ENCODE peak calls at places on chromosomes 4 and X, in ten cellular contexts. X is mammary epithelial cell, L is endothelial cell, A is HFF-Myc, N is spleen, C is kidney epithelial cell, U is tibial nerve, Q is cardiac muscle cell, H is DND-41, P is left ventricle myocardium inferior. Y is an unnamed sample.
A peak's percentile ranks its signal among the peaks of the same experiment; 100 is the strongest.

GRCh38 chr4:145511913-145512522 is 30.4 kb downstream of the SMAD1 start:
- DNase-seq in X (peak; percentile 24), L (no peak), A (no peak), N (no peak), C (no peak), U (no peak), Q (no peak), H (no peak), P (no peak), Y (no peak)

GRCh38 chr4:146975535-146975934 is 29.9 kb upstream of the TTC29 start:
- DNase-seq in X (no peak), L (peak; percentile 47), A (no peak), N (no peak), C (no peak), U (no peak), Q (no peak), H (no peak), P (no peak), Y (no peak)

GRCh38 chrX:46704767-46705386 is 54.0 kb downstream of the SLC9A7 start:
- DNase-seq in X (peak; percentile 66), L (no peak), A (no peak), N (no peak), C (no peak), U (no peak), Q (no peak), H (no peak), P (no peak), Y (no peak)

GRCh38 chr4:73867783-73868182 is 1.4 kb upstream of the CXCL1 start:
- DNase-seq in X (peak; percentile 89), L (no peak), A (no peak), N (no peak), C (no peak), U (no peak), Q (no peak), H (no peak), P (no peak), Y (no peak)

GRCh38 chr4:8854016-8854415 is 17.6 kb downstream of the HMX1 start:
- DNase-seq in X (no peak), L (no peak), A (no peak), N (no peak), C (no peak), U (no peak), Q (no peak), H (no peak), P (no peak), Y (no peak)

GRCh38 chr4:150867148-150867547 is 147.9 kb downstream of the LRBA start:
- DNase-seq in X (peak; percentile 72), L (peak; percentile 52), A (peak; percentile 60), N (no peak), C (no peak), U (peak; percentile 77), Q (peak; percentile 91), H (peak; percentile 25), P (no peak), Y (no peak)

GRCh38 chr4:188091-188490 is 63.8 kb downstream of the ZNF718 start:
- DNase-seq in X (no peak), L (no peak), A (no peak), N (no peak), C (no peak), U (no peak), Q (no peak), H (no peak), P (no peak), Y (no peak)

GRCh38 chrX:39327255-39327654 is 526.0 kb downstream of the MID1IP1 start:
- DNase-seq in X (no peak), L (no peak), A (no peak), N (no peak), C (no peak), U (no peak), Q (no peak), H (no peak), P (no peak), Y (no peak)

GRCh38 chr4:81214518-81215218 is 354 bp downstream of the PRKG2 start:
- DNase-seq in X (peak; percentile 41), L (peak; percentile 33), A (no peak), N (peak; percentile 66), C (no peak), U (no peak), Q (peak; percentile 56), H (no peak), P (no peak), Y (no peak)

GRCh38 chr4:152935138-152935537 is 985 bp upstream of the FHDC1 start:
- DNase-seq in X (no peak), L (no peak), A (no peak), N (no peak), C (no peak), U (no peak), Q (no peak), H (no peak), P (no peak), Y (no peak)

GRCh38 chr4:47031011-47031678 is at the start of gene GABRB1:
- DNase-seq in X (peak; percentile 31), L (peak; percentile 63), A (no peak), N (no peak), C (peak; percentile 19), U (no peak), Q (peak; percentile 72), H (no peak), P (peak; percentile 48), Y (no peak)

GRCh38 chrX:3449287-3449686 is 102.8 kb upstream of the MXRA5 start:
- DNase-seq in X (no peak), L (no peak), A (no peak), N (no peak), C (no peak), U (no peak), Q (no peak), H (no peak), P (no peak), Y (no peak)

GRCh38 chr4:180960758-180961401 is 1282.3 kb upstream of the TENM3 start:
- DNase-seq in X (no peak), L (no peak), A (no peak), N (no peak), C (no peak), U (no peak), Q (peak; percentile 18), H (no peak), P (no peak), Y (no peak)

DNA sequence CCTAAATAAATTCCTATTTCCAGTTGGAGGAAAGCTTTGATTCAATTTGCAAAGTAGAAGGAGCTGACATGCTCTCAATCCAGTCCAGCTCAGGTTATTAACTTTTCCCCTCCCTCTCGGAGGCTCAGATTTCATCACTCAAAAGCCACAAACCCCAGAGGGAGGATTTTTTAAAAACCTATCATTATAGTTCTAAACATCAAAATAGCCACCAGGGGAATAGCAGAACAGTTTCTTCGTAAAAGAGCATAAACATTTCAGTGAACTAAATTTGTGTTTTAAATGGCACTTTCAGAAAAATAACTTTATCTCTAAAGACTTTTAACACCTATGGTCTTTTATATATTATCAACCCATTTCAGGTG is 8.8 kb downstream of the GPRIN3 start:
- DNase-seq in X (peak; percentile 28), L (no peak), A (no peak), N (no peak), C (no peak), U (no peak), Q (peak; percentile 41), H (peak; percentile 44), P (no peak), Y (no peak)
- TF ChIP-seq CTCF in X (no peak), L (no peak), A (no peak), N (no peak), C (no peak), U (no peak), Q (no peak), H (no peak), P (no peak), Y (peak; percentile 23)

DNA sequence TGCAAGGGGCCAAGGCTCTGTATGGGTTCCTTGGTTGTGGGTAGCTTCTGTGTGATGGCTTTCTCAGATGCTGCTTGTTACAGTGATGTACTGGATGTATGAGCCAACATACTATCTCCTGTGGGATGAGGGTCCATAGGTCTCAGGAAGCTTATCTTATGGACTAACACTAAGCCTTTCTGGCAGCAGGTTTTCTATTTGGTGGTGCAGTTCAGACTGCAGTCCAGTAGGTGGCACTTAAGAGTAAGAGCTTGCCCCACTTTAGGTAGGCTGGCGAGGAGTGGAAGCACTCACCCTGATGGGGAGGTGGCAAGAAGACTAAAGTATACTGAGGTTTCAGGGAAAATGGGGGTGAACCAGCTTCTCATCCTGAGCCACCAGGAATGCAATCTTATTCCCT is 306.7 kb upstream of the MAOA start:
- DNase-seq in X (peak; percentile 32), L (peak; percentile 24), A (no peak), N (peak; percentile 22), C (no peak), U (peak; percentile 4), Q (peak; percentile 46), H (peak; percentile 45), P (no peak), Y (no peak)
- TF ChIP-seq CTCF in X (peak; percentile 93), L (peak; percentile 55), A (peak; percentile 44), N (peak; percentile 42), C (peak; percentile 73), U (no peak), Q (peak; percentile 50), H (peak; percentile 65), P (peak; percentile 50), Y (peak; percentile 56)

GRCh38 chr4:7460591-7460990 is 25.9 kb upstream of the PSAPL1 start:
- DNase-seq in X (no peak), L (no peak), A (peak; percentile 11), N (no peak), C (no peak), U (peak; percentile 31), Q (no peak), H (no peak), P (no peak), Y (no peak)

GRCh38 chr4:7461171-7461570 is 26.4 kb upstream of the PSAPL1 start:
- DNase-seq in X (no peak), L (no peak), A (no peak), N (no peak), C (no peak), U (no peak), Q (no peak), H (no peak), P (no peak), Y (no peak)

GRCh38 chr4:7464259-7464655 is 29.5 kb upstream of the PSAPL1 start:
- DNase-seq in X (no peak), L (no peak), A (no peak), N (no peak), C (no peak), U (no peak), Q (no peak), H (no peak), P (no peak), Y (no peak)

GRCh38 chr4:7463584-7464258 is 29.0 kb upstream of the PSAPL1 start:
- DNase-seq in X (no peak), L (no peak), A (no peak), N (no peak), C (no peak), U (peak; percentile 10), Q (no peak), H (no peak), P (no peak), Y (no peak)

GRCh38 chr4:7462509-7462971 is 27.8 kb upstream of the PSAPL1 start:
- DNase-seq in X (peak; percentile 38), L (no peak), A (peak; percentile 6), N (no peak), C (no peak), U (peak; percentile 17), Q (peak; percentile 63), H (no peak), P (peak; percentile 27), Y (no peak)
- TF ChIP-seq CTCF in X (no peak), L (no peak), A (peak; percentile 49), N (no peak), C (no peak), U (no peak), Q (peak; percentile 27), H (no peak), P (peak; percentile 54), Y (no peak)

GRCh38 chrX:94288972-94289371 is 615.0 kb downstream of the FAM133A start:
- DNase-seq in X (no peak), L (no peak), A (no peak), N (no peak), C (no peak), U (no peak), Q (no peak), H (no peak), P (no peak), Y (no peak)

GRCh38 chrX:94288325-94288724 is 614.3 kb downstream of the FAM133A start:
- DNase-seq in X (no peak), L (no peak), A (no peak), N (no peak), C (no peak), U (no peak), Q (no peak), H (no peak), P (no peak), Y (no peak)
- TF ChIP-seq CTCF in X (peak; percentile 24), L (no peak), A (no peak), N (no peak), C (no peak), U (no peak), Q (no peak), H (no peak), P (no peak), Y (no peak)